ENCODE peak calls at places on chromosomes 13 and 19, in four cellular contexts. X is DND-41, H is ovary, U is upper lobe of right lung. E is an unnamed sample.
A peak's percentile ranks its signal among the peaks of the same experiment; 100 is the strongest.

GRCh38 chr13:35768551-35768950 is 292.1 kb upstream of the MAB21L1 start:
- DNase-seq in U (no peak), X (no peak), H (no peak), E (no peak)

GRCh38 chr13:73258396-73258795 is 199.6 kb downstream of the KLF5 start:
- DNase-seq in U (no peak), X (no peak), H (no peak), E (no peak)

GRCh38 chr19:40407714-40408600 is 5.2 kb downstream of the PRX start:
- DNase-seq in X (no peak), H (no peak), U (no peak), E (no peak)

GRCh38 chr19:47725759-47726401 is 12.7 kb downstream of the EHD2 start:
- DNase-seq in H (no peak), U (peak; percentile 95), X (no peak), E (no peak)

GRCh38 chr13:27921961-27922910 is 2.4 kb downstream of the PDX1 start:
- DNase-seq in U (no peak), H (no peak), X (no peak), E (no peak)

GRCh38 chr13:36920612-36921185 is 661 bp upstream of the SMAD9 start:
- DNase-seq in H (no peak), U (no peak), X (no peak), E (no peak)

GRCh38 chr19:44069415-44069814 is 2.5 kb upstream of the ZNF284 start:
- DNase-seq in H (no peak), X (no peak), U (no peak), E (no peak)

GRCh38 chr13:50991624-50992610 is 82.3 kb downstream of the RNASEH2B start:
- DNase-seq in X (peak; percentile 82), H (no peak), U (no peak), E (peak; percentile 59)

GRCh38 chr13:76993021-76993420 is 1.1 kb downstream of the CLN5 start:
- DNase-seq in X (no peak), U (no peak), H (no peak), E (no peak)

GRCh38 chr19:46728693-46729339 is 11.9 kb upstream of the PRKD2 start:
- DNase-seq in X (peak; percentile 70), H (peak; percentile 81), U (peak; percentile 88), E (peak; percentile 82)

GRCh38 chr19:8552810-8553209 is 24.4 kb downstream of the MYO1F start:
- DNase-seq in H (no peak), X (peak; percentile 39), U (no peak), E (peak; percentile 37)

GRCh38 chr19:35040826-35041547 is 534 bp upstream of the HPN start:
- DNase-seq in H (peak; percentile 93), U (peak; percentile 96), X (no peak), E (no peak)

GRCh38 chr13:100941377-100941776 is 266.8 kb upstream of the TMTC4 start:
- DNase-seq in X (no peak), U (no peak), H (no peak), E (no peak)

GRCh38 chr13:26133851-26134250 is 82.0 kb upstream of the SHISA2 start:
- DNase-seq in X (no peak), U (no peak), H (no peak), E (no peak)

GRCh38 chr19:21688464-21688863 is 78.9 kb downstream of the ZNF100 start:
- DNase-seq in H (no peak), X (no peak), U (no peak), E (no peak)

GRCh38 chr13:91544723-91545122 is 146.3 kb downstream of the GPC5 start:
- DNase-seq in H (no peak), X (no peak), U (no peak), E (no peak)

GRCh38 chr19:591099-591958 is 1.6 kb downstream of the HCN2 start:
- DNase-seq in X (no peak), H (no peak), U (peak; percentile 69), E (no peak)

GRCh38 chr19:18432275-18433038 is 5.5 kb downstream of the ISYNA1 start:
- DNase-seq in H (no peak), X (no peak), U (no peak), E (no peak)

GRCh38 chr13:40259899-40260298 is 406.5 kb downstream of the FOXO1 start:
- DNase-seq in U (no peak), H (peak; percentile 51), X (no peak), E (no peak)

GRCh38 chr19:5434970-5435641 is 20.1 kb upstream of the ZNRF4 start:
- DNase-seq in X (no peak), H (no peak), U (no peak), E (no peak)

GRCh38 chr19:5436101-5436947 is 18.9 kb upstream of the ZNRF4 start:
- DNase-seq in U (no peak), H (no peak), X (no peak), E (no peak)

GRCh38 chr19:5435642-5436017 is 19.6 kb upstream of the ZNRF4 start:
- DNase-seq in H (no peak), U (no peak), X (no peak), E (no peak)

GRCh38 chr19:5434351-5434917 is 20.8 kb upstream of the ZNRF4 start:
- DNase-seq in H (no peak), X (no peak), U (no peak), E (no peak)

DNA sequence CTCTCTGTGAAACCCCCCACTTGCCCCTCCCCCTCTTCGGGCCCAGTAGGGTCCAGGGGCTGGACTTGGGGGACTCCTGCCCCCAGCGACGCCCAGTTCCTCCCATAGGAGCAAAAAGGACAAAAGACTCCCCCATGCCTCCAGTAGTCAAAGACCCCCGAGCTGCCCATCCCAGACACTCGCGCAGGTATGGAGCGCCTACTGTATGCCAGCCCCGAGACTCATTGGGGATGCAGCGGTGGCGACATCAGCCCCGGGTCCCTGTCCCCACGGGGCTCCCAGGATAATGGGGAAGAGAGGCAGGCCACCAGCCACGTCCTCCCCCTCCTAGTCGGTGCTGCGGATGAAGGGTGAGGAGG is 18.3 kb upstream of the ZNRF4 start:
- DNase-seq in X (no peak), H (no peak), U (no peak), E (no peak)
- H3K4me3 ChIP-seq in X (no peak overlapping the region), H (no peak overlapping the region), U (no peak overlapping the region), E (no peak overlapping the region)

GRCh38 chr19:1957562-1958248 is 16.7 kb downstream of the CSNK1G2 start:
- DNase-seq in H (no peak), U (no peak), X (no peak), E (no peak)

GRCh38 chr19:1956143-1956537 is 15.2 kb downstream of the CSNK1G2 start:
- DNase-seq in H (no peak), X (no peak), U (no peak), E (no peak)

GRCh38 chr19:1954547-1954946 is 13.6 kb downstream of the CSNK1G2 start:
- DNase-seq in H (no peak), U (no peak), X (no peak), E (no peak)

GRCh38 chr19:1955171-1956142 is 14.5 kb downstream of the CSNK1G2 start:
- DNase-seq in X (no peak), H (no peak), U (no peak), E (no peak)

DNA sequence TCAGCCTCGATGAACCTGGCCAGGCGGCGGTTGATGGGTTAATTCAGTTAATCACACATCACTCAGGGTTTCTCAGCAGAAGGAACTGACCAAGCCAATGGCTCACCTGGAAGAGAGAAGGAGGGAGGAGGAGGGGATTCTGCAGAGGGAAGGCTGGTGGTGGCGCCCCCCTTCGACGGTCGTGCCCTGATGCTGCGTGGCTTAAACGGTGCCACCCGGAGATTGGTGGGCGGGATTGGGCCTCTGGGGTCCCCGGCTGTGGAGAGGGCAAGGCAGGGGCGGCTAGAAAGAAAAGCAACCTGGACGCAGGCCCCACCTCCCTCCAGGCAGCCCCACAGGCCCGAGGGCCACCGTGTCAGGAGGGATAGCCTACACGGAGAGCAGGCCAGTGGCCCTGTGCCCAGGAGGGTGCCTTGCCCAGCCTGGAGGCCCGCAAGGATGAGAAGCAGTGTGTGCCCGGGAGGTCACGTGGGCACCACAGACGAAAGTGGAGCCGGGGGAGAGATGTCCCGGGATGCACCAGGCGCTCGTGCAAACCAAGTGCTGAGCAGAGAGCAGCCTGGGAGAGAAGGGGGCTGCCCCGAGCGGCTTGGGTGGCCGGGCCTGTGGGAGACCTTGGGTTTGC is 16.0 kb downstream of the CSNK1G2 start:
- DNase-seq in U (peak; percentile 61), H (no peak), X (no peak), E (no peak)
- TF ChIP-seq CTCF in U (no peak), H (no peak), X (no peak), E (no peak)

DNA sequence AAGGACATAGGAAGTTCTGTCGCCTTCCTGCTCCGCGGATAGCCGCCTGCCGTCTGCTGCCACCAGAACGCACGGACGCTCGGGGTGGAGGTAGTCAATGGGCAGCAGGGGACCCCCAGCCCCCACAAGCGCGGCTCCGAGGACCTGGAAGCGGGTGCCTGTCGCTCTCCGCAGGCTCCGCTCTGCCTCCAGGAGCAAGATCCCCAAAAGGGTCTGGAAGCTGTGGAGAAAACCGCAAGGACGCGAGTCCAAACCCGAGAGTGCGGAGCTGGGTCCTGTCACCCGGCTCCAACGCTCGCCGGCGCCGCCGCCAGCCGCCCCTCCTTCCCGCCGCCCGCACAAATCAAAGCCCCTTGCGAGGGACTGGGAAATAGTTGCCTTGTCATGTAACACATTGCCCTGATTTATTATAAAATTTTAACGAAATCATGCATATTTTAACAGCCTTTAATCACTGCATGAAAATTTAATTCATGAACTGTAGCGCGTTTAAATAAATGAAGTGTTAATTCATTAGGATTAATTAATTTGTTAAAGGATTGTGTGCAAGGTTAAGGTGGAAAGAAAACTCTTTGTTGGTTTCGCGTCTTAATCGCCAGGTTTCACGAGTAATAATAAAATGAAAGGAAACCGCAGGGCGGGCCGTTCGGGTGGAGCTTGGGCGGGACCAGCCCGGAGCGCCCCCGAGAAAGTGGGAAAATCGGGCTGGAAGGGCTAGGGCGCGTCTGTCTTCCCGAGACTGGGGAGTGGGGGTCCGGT is 5.5 kb upstream of the POU4F1 start:
- DNase-seq in U (no peak), H (no peak), X (no peak), E (no peak)
- H3K4me3 ChIP-seq in U (peak overlapping the region; percentile 56), H (peak overlapping the region; percentile 39), X (no peak overlapping the region), E (peak overlapping the region; percentile 54)

GRCh38 chr13:113324336-113324882 is 27.4 kb downstream of the LAMP1 start:
- DNase-seq in X (no peak), U (no peak), H (no peak), E (no peak)
- TF ChIP-seq CTCF in X (no peak), U (no peak), H (no peak), E (no peak)

GRCh38 chr19:36113895-36114762 is 546 bp downstream of the POLR2I start:
- DNase-seq in H (peak; percentile 51), X (no peak), U (no peak), E (peak; percentile 34)

GRCh38 chr19:36111200-36111539 is 227 bp downstream of the OVOL3 start:
- DNase-seq in X (no peak), H (no peak), U (no peak), E (no peak)

GRCh38 chr19:36112678-36113077 is 1.7 kb downstream of the OVOL3 start:
- DNase-seq in U (no peak), X (no peak), H (no peak), E (no peak)

GRCh38 chr19:36114763-36115452 is at the start of gene POLR2I:
- DNase-seq in X (peak; percentile 100), U (peak; percentile 99), H (peak; percentile 100), E (peak; percentile 100)

GRCh38 chr19:36113425-36113824 is 1.2 kb downstream of the POLR2I start:
- DNase-seq in H (no peak), U (no peak), X (no peak), E (no peak)
- H3K4me3 ChIP-seq in H (no peak overlapping the region), U (peak overlapping the region; percentile 77), X (peak overlapping the region; percentile 68), E (peak overlapping the region; percentile 90)